ENCODE peak calls at places on chromosomes 11 and 22, in four cellular contexts. One of them, this sample, is unnamed.

GRCh38 chr11:13030857-13031256 is 21.7 kb downstream of the RASSF10 start:
- DNase-seq in GM13977: no peak
- DNase-seq in breast epithelium: peak; percentile 84
- DNase-seq in thoracic aorta: no peak
- DNase-seq in this sample: no peak

GRCh38 chr22:20968281-20968977 is 1.4 kb downstream of the AIFM3 start:
- DNase-seq in GM13977: no peak
- DNase-seq in breast epithelium: no peak
- DNase-seq in thoracic aorta: no peak
- DNase-seq in this sample: no peak

GRCh38 chr11:84673753-84674152 is 953.4 kb downstream of the DLG2 start:
- DNase-seq in GM13977: no peak
- DNase-seq in breast epithelium: no peak
- DNase-seq in thoracic aorta: no peak
- DNase-seq in this sample: no peak

GRCh38 chr11:12841946-12842630 is 167.0 kb upstream of the RASSF10 start:
- DNase-seq in GM13977: no peak
- DNase-seq in breast epithelium: peak; percentile 48
- DNase-seq in thoracic aorta: no peak
- DNase-seq in this sample: no peak

GRCh38 chr22:27238935-27239510 is 562.5 kb downstream of the MN1 start:
- DNase-seq in GM13977: no peak
- DNase-seq in breast epithelium: peak; percentile 53
- DNase-seq in thoracic aorta: peak; percentile 89
- DNase-seq in this sample: no peak

GRCh38 chr22:46479046-46479445 is 58.4 kb downstream of the CELSR1 start:
- DNase-seq in GM13977: no peak
- DNase-seq in breast epithelium: no peak
- DNase-seq in thoracic aorta: no peak
- DNase-seq in this sample: no peak

GRCh38 chr22:35367331-35367886 is 13.5 kb upstream of the HMOX1 start:
- DNase-seq in GM13977: no peak
- DNase-seq in breast epithelium: no peak
- DNase-seq in thoracic aorta: no peak
- DNase-seq in this sample: no peak

GRCh38 chr11:86408845-86409244 is 34.2 kb downstream of the CCDC81 start:
- DNase-seq in GM13977: no peak
- DNase-seq in breast epithelium: no peak
- DNase-seq in thoracic aorta: no peak
- DNase-seq in this sample: no peak

GRCh38 chr11:693415-693831 is 1.6 kb downstream of the DEAF1 start:
- DNase-seq in GM13977: no peak
- DNase-seq in breast epithelium: no peak
- DNase-seq in thoracic aorta: no peak
- DNase-seq in this sample: no peak

GRCh38 chr22:45783021-45783420 is 111.4 kb downstream of the ATXN10 start:
- DNase-seq in GM13977: no peak
- DNase-seq in breast epithelium: no peak
- DNase-seq in thoracic aorta: no peak
- DNase-seq in this sample: no peak

GRCh38 chr22:20244250-20244648 is 23.9 kb downstream of the RTN4R start:
- DNase-seq in GM13977: no peak
- DNase-seq in breast epithelium: no peak
- DNase-seq in thoracic aorta: no peak
- DNase-seq in this sample: no peak

GRCh38 chr11:782264-783174 is 5.2 kb upstream of the GATD1 start:
- DNase-seq in GM13977: no peak
- DNase-seq in breast epithelium: no peak
- DNase-seq in thoracic aorta: no peak
- DNase-seq in this sample: no peak

GRCh38 chr11:125926682-125927081 is 19.2 kb upstream of the VSIG10L2 start:
- DNase-seq in GM13977: no peak
- DNase-seq in breast epithelium: no peak
- DNase-seq in thoracic aorta: no peak
- DNase-seq in this sample: no peak

GRCh38 chr22:24523873-24524272 is 28.7 kb downstream of the UPB1 start:
- DNase-seq in GM13977: no peak
- DNase-seq in breast epithelium: no peak
- DNase-seq in thoracic aorta: no peak
- DNase-seq in this sample: no peak

GRCh38 chr22:24521791-24522245 is 26.7 kb downstream of the UPB1 start:
- DNase-seq in GM13977: peak; percentile 66
- DNase-seq in breast epithelium: no peak
- DNase-seq in thoracic aorta: no peak
- DNase-seq in this sample: no peak

GRCh38 chr22:24526191-24526590 is 28.7 kb downstream of the GUCD1 start:
- DNase-seq in GM13977: no peak
- DNase-seq in breast epithelium: no peak
- DNase-seq in thoracic aorta: no peak
- DNase-seq in this sample: no peak

GRCh38 chr22:24529898-24530297 is 25.0 kb downstream of the GUCD1 start:
- DNase-seq in GM13977: no peak
- DNase-seq in breast epithelium: no peak
- DNase-seq in thoracic aorta: no peak
- DNase-seq in this sample: no peak

GRCh38 chr22:24525416-24526037 is 29.4 kb downstream of the GUCD1 start:
- DNase-seq in GM13977: peak; percentile 81
- DNase-seq in breast epithelium: peak; percentile 64
- DNase-seq in thoracic aorta: peak; percentile 28
- DNase-seq in this sample: peak; percentile 95
- TF ChIP-seq CTCF in GM13977: peak; percentile 91
- TF ChIP-seq CTCF in breast epithelium: peak; percentile 78
- TF ChIP-seq CTCF in thoracic aorta: peak; percentile 78
- TF ChIP-seq CTCF in this sample: no peak

GRCh38 chr22:22935546-22936157 is 48.0 kb downstream of the IGLL5 start:
- DNase-seq in GM13977: peak; percentile 96
- DNase-seq in breast epithelium: no peak
- DNase-seq in thoracic aorta: no peak
- DNase-seq in this sample: no peak
- TF ChIP-seq CTCF in GM13977: peak; percentile 71
- TF ChIP-seq CTCF in breast epithelium: no peak
- TF ChIP-seq CTCF in thoracic aorta: no peak
- TF ChIP-seq CTCF in this sample: no peak

GRCh38 chr11:15213471-15214231 is 98.9 kb downstream of the INSC start:
- DNase-seq in GM13977: no peak
- DNase-seq in breast epithelium: no peak
- DNase-seq in thoracic aorta: no peak
- DNase-seq in this sample: no peak

GRCh38 chr11:15212876-15213275 is 98.2 kb downstream of the INSC start:
- DNase-seq in GM13977: no peak
- DNase-seq in breast epithelium: no peak
- DNase-seq in thoracic aorta: no peak
- DNase-seq in this sample: no peak

GRCh38 chr11:15216678-15217077 is 102.0 kb downstream of the INSC start:
- DNase-seq in GM13977: peak; percentile 39
- DNase-seq in breast epithelium: no peak
- DNase-seq in thoracic aorta: no peak
- DNase-seq in this sample: no peak
- TF ChIP-seq CTCF in GM13977: peak; percentile 63
- TF ChIP-seq CTCF in breast epithelium: no peak
- TF ChIP-seq CTCF in thoracic aorta: no peak
- TF ChIP-seq CTCF in this sample: no peak

DNA sequence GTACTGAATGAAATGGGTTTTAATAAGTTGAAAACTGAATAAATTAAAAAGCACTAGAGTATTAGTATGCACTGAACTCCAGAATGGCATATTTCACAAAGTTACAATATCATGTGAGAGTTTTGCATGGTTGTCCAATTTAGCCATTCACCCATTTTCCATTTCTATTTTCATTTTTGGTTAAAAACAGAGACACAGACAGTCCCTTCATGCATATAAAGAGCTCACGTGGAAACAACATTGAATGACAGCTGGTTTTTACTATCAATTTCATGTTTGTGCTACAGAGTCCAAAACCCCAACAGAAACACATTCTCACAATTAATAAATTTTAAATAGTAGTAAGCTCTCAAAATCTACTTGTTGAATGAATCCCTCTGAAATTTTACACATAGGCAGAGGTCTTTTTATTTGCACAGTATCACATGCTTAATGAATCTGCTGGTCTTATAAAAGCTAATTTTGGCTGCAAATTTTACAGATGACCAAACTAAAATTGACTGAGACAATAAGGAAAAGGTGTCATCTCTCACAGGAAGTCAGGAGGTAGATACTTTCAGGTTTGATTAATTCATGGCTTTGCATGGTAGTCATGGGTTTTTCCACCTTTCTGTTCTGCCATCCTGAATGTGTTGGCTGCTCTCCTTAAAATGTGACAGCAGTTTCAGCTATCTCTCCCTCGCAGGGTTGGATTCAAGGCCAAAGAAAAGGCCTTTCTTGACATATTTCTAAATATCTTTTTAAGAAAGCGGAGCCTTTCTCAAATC is 20.6 kb upstream of the DDI1 start:
- DNase-seq in GM13977: no peak
- DNase-seq in breast epithelium: no peak
- DNase-seq in thoracic aorta: no peak
- DNase-seq in this sample: no peak
- TF ChIP-seq CTCF in GM13977: no peak
- TF ChIP-seq CTCF in breast epithelium: no peak
- TF ChIP-seq CTCF in thoracic aorta: no peak
- TF ChIP-seq CTCF in this sample: no peak